ENCODE peak calls at places on chromosome 4, in four cellular contexts. One of them, this sample, is unnamed.

GRCh38 chr4:140154572-140154891 is 548 bp upstream of the MAML3 start:
- DNase-seq in activated CD8-positive, alpha-beta memory T cell treated with anti-CD3 and anti-CD28 coated beads, Interleukin-2, amount 10 ng/mL, durations not matched to agents 7 days and 5 days: no peak
- DNase-seq in stimulated activated CD8-positive, alpha-beta memory T cell treated with anti-CD3 and anti-CD28 coated beads, Interleukin-7, amount 100 ng/mL, for 4 hours: no peak
- DNase-seq in iris pigment epithelial cell: no peak
- DNase-seq in this sample: no peak

GRCh38 chr4:31455612-31456011 is 735.4 kb downstream of the PCDH7 start:
- DNase-seq in stimulated activated CD8-positive, alpha-beta memory T cell treated with anti-CD3 and anti-CD28 coated beads, Interleukin-7, amount 100 ng/mL, for 4 hours: no peak
- DNase-seq in iris pigment epithelial cell: no peak
- DNase-seq in activated CD8-positive, alpha-beta memory T cell treated with anti-CD3 and anti-CD28 coated beads, Interleukin-2, amount 10 ng/mL, durations not matched to agents 7 days and 5 days: no peak
- DNase-seq in this sample: no peak

GRCh38 chr4:77927991-77928925 is 65.6 kb downstream of the MRPL1 start:
- DNase-seq in activated CD8-positive, alpha-beta memory T cell treated with anti-CD3 and anti-CD28 coated beads, Interleukin-2, amount 10 ng/mL, durations not matched to agents 7 days and 5 days: no peak
- DNase-seq in iris pigment epithelial cell: peak; percentile 74
- DNase-seq in stimulated activated CD8-positive, alpha-beta memory T cell treated with anti-CD3 and anti-CD28 coated beads, Interleukin-7, amount 100 ng/mL, for 4 hours: no peak
- DNase-seq in this sample: no peak

GRCh38 chr4:25814323-25814722 is 48.5 kb downstream of the SEL1L3 start:
- DNase-seq in activated CD8-positive, alpha-beta memory T cell treated with anti-CD3 and anti-CD28 coated beads, Interleukin-2, amount 10 ng/mL, durations not matched to agents 7 days and 5 days: no peak
- DNase-seq in iris pigment epithelial cell: peak; percentile 70
- DNase-seq in stimulated activated CD8-positive, alpha-beta memory T cell treated with anti-CD3 and anti-CD28 coated beads, Interleukin-7, amount 100 ng/mL, for 4 hours: no peak
- DNase-seq in this sample: no peak

GRCh38 chr4:153759407-153760226 is at the start of gene RNF175:
- DNase-seq in iris pigment epithelial cell: no peak
- DNase-seq in stimulated activated CD8-positive, alpha-beta memory T cell treated with anti-CD3 and anti-CD28 coated beads, Interleukin-7, amount 100 ng/mL, for 4 hours: no peak
- DNase-seq in activated CD8-positive, alpha-beta memory T cell treated with anti-CD3 and anti-CD28 coated beads, Interleukin-2, amount 10 ng/mL, durations not matched to agents 7 days and 5 days: no peak
- DNase-seq in this sample: no peak

GRCh38 chr4:108360857-108361820 is 192.4 kb upstream of the LEF1 start:
- DNase-seq in iris pigment epithelial cell: peak; percentile 67
- DNase-seq in stimulated activated CD8-positive, alpha-beta memory T cell treated with anti-CD3 and anti-CD28 coated beads, Interleukin-7, amount 100 ng/mL, for 4 hours: no peak
- DNase-seq in activated CD8-positive, alpha-beta memory T cell treated with anti-CD3 and anti-CD28 coated beads, Interleukin-2, amount 10 ng/mL, durations not matched to agents 7 days and 5 days: no peak
- DNase-seq in this sample: peak; percentile 93

GRCh38 chr4:55458164-55458563 is 62.4 kb downstream of the TMEM165 start:
- DNase-seq in iris pigment epithelial cell: peak; percentile 62
- DNase-seq in stimulated activated CD8-positive, alpha-beta memory T cell treated with anti-CD3 and anti-CD28 coated beads, Interleukin-7, amount 100 ng/mL, for 4 hours: no peak
- DNase-seq in activated CD8-positive, alpha-beta memory T cell treated with anti-CD3 and anti-CD28 coated beads, Interleukin-2, amount 10 ng/mL, durations not matched to agents 7 days and 5 days: no peak
- DNase-seq in this sample: peak; percentile 33

GRCh38 chr4:185219551-185220344 is 10.3 kb downstream of the SNX25 start:
- DNase-seq in activated CD8-positive, alpha-beta memory T cell treated with anti-CD3 and anti-CD28 coated beads, Interleukin-2, amount 10 ng/mL, durations not matched to agents 7 days and 5 days: no peak
- DNase-seq in iris pigment epithelial cell: peak; percentile 75
- DNase-seq in stimulated activated CD8-positive, alpha-beta memory T cell treated with anti-CD3 and anti-CD28 coated beads, Interleukin-7, amount 100 ng/mL, for 4 hours: no peak
- DNase-seq in this sample: peak; percentile 91

GRCh38 chr4:23333946-23334878 is 555.6 kb downstream of the PPARGC1A start:
- DNase-seq in activated CD8-positive, alpha-beta memory T cell treated with anti-CD3 and anti-CD28 coated beads, Interleukin-2, amount 10 ng/mL, durations not matched to agents 7 days and 5 days: no peak
- DNase-seq in iris pigment epithelial cell: peak; percentile 61
- DNase-seq in stimulated activated CD8-positive, alpha-beta memory T cell treated with anti-CD3 and anti-CD28 coated beads, Interleukin-7, amount 100 ng/mL, for 4 hours: peak; percentile 1
- DNase-seq in this sample: peak; percentile 61

GRCh38 chr4:180253419-180253818 is 1989.8 kb upstream of the TENM3 start:
- DNase-seq in activated CD8-positive, alpha-beta memory T cell treated with anti-CD3 and anti-CD28 coated beads, Interleukin-2, amount 10 ng/mL, durations not matched to agents 7 days and 5 days: no peak
- DNase-seq in iris pigment epithelial cell: no peak
- DNase-seq in stimulated activated CD8-positive, alpha-beta memory T cell treated with anti-CD3 and anti-CD28 coated beads, Interleukin-7, amount 100 ng/mL, for 4 hours: no peak
- DNase-seq in this sample: no peak

GRCh38 chr4:22356996-22357596 is 158.8 kb downstream of the ADGRA3 start:
- DNase-seq in stimulated activated CD8-positive, alpha-beta memory T cell treated with anti-CD3 and anti-CD28 coated beads, Interleukin-7, amount 100 ng/mL, for 4 hours: no peak
- DNase-seq in iris pigment epithelial cell: peak; percentile 33
- DNase-seq in activated CD8-positive, alpha-beta memory T cell treated with anti-CD3 and anti-CD28 coated beads, Interleukin-2, amount 10 ng/mL, durations not matched to agents 7 days and 5 days: no peak
- DNase-seq in this sample: peak; percentile 15

GRCh38 chr4:74319506-74319905 is 11.2 kb downstream of the EPGN start:
- DNase-seq in stimulated activated CD8-positive, alpha-beta memory T cell treated with anti-CD3 and anti-CD28 coated beads, Interleukin-7, amount 100 ng/mL, for 4 hours: no peak
- DNase-seq in iris pigment epithelial cell: no peak
- DNase-seq in activated CD8-positive, alpha-beta memory T cell treated with anti-CD3 and anti-CD28 coated beads, Interleukin-2, amount 10 ng/mL, durations not matched to agents 7 days and 5 days: no peak
- DNase-seq in this sample: no peak

GRCh38 chr4:128854433-128854832 is 44.9 kb downstream of the JADE1 start:
- DNase-seq in activated CD8-positive, alpha-beta memory T cell treated with anti-CD3 and anti-CD28 coated beads, Interleukin-2, amount 10 ng/mL, durations not matched to agents 7 days and 5 days: peak; percentile 62
- DNase-seq in stimulated activated CD8-positive, alpha-beta memory T cell treated with anti-CD3 and anti-CD28 coated beads, Interleukin-7, amount 100 ng/mL, for 4 hours: no peak
- DNase-seq in iris pigment epithelial cell: peak; percentile 70
- DNase-seq in this sample: peak; percentile 80

GRCh38 chr4:89110986-89111832 is at the start of gene TIGD2:
- DNase-seq in stimulated activated CD8-positive, alpha-beta memory T cell treated with anti-CD3 and anti-CD28 coated beads, Interleukin-7, amount 100 ng/mL, for 4 hours: peak; percentile 68
- DNase-seq in activated CD8-positive, alpha-beta memory T cell treated with anti-CD3 and anti-CD28 coated beads, Interleukin-2, amount 10 ng/mL, durations not matched to agents 7 days and 5 days: peak; percentile 86
- DNase-seq in iris pigment epithelial cell: peak; percentile 88
- DNase-seq in this sample: peak; percentile 84

GRCh38 chr4:7719354-7720174 is 220.1 kb downstream of the AFAP1 start:
- DNase-seq in stimulated activated CD8-positive, alpha-beta memory T cell treated with anti-CD3 and anti-CD28 coated beads, Interleukin-7, amount 100 ng/mL, for 4 hours: peak; percentile 15
- DNase-seq in activated CD8-positive, alpha-beta memory T cell treated with anti-CD3 and anti-CD28 coated beads, Interleukin-2, amount 10 ng/mL, durations not matched to agents 7 days and 5 days: peak; percentile 68
- DNase-seq in iris pigment epithelial cell: peak; percentile 29
- DNase-seq in this sample: peak; percentile 16

GRCh38 chr4:102552781-102553180 is 51.6 kb downstream of the NFKB1 start:
- DNase-seq in activated CD8-positive, alpha-beta memory T cell treated with anti-CD3 and anti-CD28 coated beads, Interleukin-2, amount 10 ng/mL, durations not matched to agents 7 days and 5 days: no peak
- DNase-seq in iris pigment epithelial cell: peak; percentile 64
- DNase-seq in stimulated activated CD8-positive, alpha-beta memory T cell treated with anti-CD3 and anti-CD28 coated beads, Interleukin-7, amount 100 ng/mL, for 4 hours: no peak
- DNase-seq in this sample: no peak

GRCh38 chr4:76546282-76547166 is 111.5 kb downstream of the SHROOM3 start:
- DNase-seq in iris pigment epithelial cell: peak; percentile 94
- DNase-seq in stimulated activated CD8-positive, alpha-beta memory T cell treated with anti-CD3 and anti-CD28 coated beads, Interleukin-7, amount 100 ng/mL, for 4 hours: no peak
- DNase-seq in activated CD8-positive, alpha-beta memory T cell treated with anti-CD3 and anti-CD28 coated beads, Interleukin-2, amount 10 ng/mL, durations not matched to agents 7 days and 5 days: no peak
- DNase-seq in this sample: peak; percentile 93

GRCh38 chr4:183873389-183874185 is 31.5 kb upstream of the STOX2 start:
- DNase-seq in iris pigment epithelial cell: no peak
- DNase-seq in stimulated activated CD8-positive, alpha-beta memory T cell treated with anti-CD3 and anti-CD28 coated beads, Interleukin-7, amount 100 ng/mL, for 4 hours: no peak
- DNase-seq in activated CD8-positive, alpha-beta memory T cell treated with anti-CD3 and anti-CD28 coated beads, Interleukin-2, amount 10 ng/mL, durations not matched to agents 7 days and 5 days: no peak
- DNase-seq in this sample: no peak

GRCh38 chr4:54929459-54929858 is 195.9 kb downstream of the KDR start:
- DNase-seq in iris pigment epithelial cell: no peak
- DNase-seq in stimulated activated CD8-positive, alpha-beta memory T cell treated with anti-CD3 and anti-CD28 coated beads, Interleukin-7, amount 100 ng/mL, for 4 hours: no peak
- DNase-seq in activated CD8-positive, alpha-beta memory T cell treated with anti-CD3 and anti-CD28 coated beads, Interleukin-2, amount 10 ng/mL, durations not matched to agents 7 days and 5 days: no peak
- DNase-seq in this sample: peak; percentile 17

GRCh38 chr4:22417408-22417807 is 98.5 kb downstream of the ADGRA3 start:
- DNase-seq in iris pigment epithelial cell: peak; percentile 38
- DNase-seq in stimulated activated CD8-positive, alpha-beta memory T cell treated with anti-CD3 and anti-CD28 coated beads, Interleukin-7, amount 100 ng/mL, for 4 hours: no peak
- DNase-seq in activated CD8-positive, alpha-beta memory T cell treated with anti-CD3 and anti-CD28 coated beads, Interleukin-2, amount 10 ng/mL, durations not matched to agents 7 days and 5 days: no peak
- DNase-seq in this sample: no peak

GRCh38 chr4:139223682-139224317 is 46.8 kb upstream of the ELF2 start:
- DNase-seq in iris pigment epithelial cell: peak; percentile 79
- DNase-seq in stimulated activated CD8-positive, alpha-beta memory T cell treated with anti-CD3 and anti-CD28 coated beads, Interleukin-7, amount 100 ng/mL, for 4 hours: no peak
- DNase-seq in activated CD8-positive, alpha-beta memory T cell treated with anti-CD3 and anti-CD28 coated beads, Interleukin-2, amount 10 ng/mL, durations not matched to agents 7 days and 5 days: peak; percentile 43
- DNase-seq in this sample: peak; percentile 52

GRCh38 chr4:13992041-13992440 is 364.5 kb upstream of the BOD1L1 start:
- DNase-seq in activated CD8-positive, alpha-beta memory T cell treated with anti-CD3 and anti-CD28 coated beads, Interleukin-2, amount 10 ng/mL, durations not matched to agents 7 days and 5 days: no peak
- DNase-seq in iris pigment epithelial cell: no peak
- DNase-seq in stimulated activated CD8-positive, alpha-beta memory T cell treated with anti-CD3 and anti-CD28 coated beads, Interleukin-7, amount 100 ng/mL, for 4 hours: no peak
- DNase-seq in this sample: no peak

GRCh38 chr4:118284169-118284568 is 68.6 kb downstream of the PRSS12 start:
- DNase-seq in stimulated activated CD8-positive, alpha-beta memory T cell treated with anti-CD3 and anti-CD28 coated beads, Interleukin-7, amount 100 ng/mL, for 4 hours: no peak
- DNase-seq in iris pigment epithelial cell: no peak
- DNase-seq in activated CD8-positive, alpha-beta memory T cell treated with anti-CD3 and anti-CD28 coated beads, Interleukin-2, amount 10 ng/mL, durations not matched to agents 7 days and 5 days: no peak
- DNase-seq in this sample: no peak

GRCh38 chr4:104986306-104986705 is 160.4 kb upstream of the TET2 start:
- DNase-seq in activated CD8-positive, alpha-beta memory T cell treated with anti-CD3 and anti-CD28 coated beads, Interleukin-2, amount 10 ng/mL, durations not matched to agents 7 days and 5 days: no peak
- DNase-seq in iris pigment epithelial cell: no peak
- DNase-seq in stimulated activated CD8-positive, alpha-beta memory T cell treated with anti-CD3 and anti-CD28 coated beads, Interleukin-7, amount 100 ng/mL, for 4 hours: no peak
- DNase-seq in this sample: no peak

GRCh38 chr4:40197879-40198689 is 1.3 kb downstream of the RHOH start:
- DNase-seq in activated CD8-positive, alpha-beta memory T cell treated with anti-CD3 and anti-CD28 coated beads, Interleukin-2, amount 10 ng/mL, durations not matched to agents 7 days and 5 days: peak; percentile 56
- DNase-seq in iris pigment epithelial cell: no peak
- DNase-seq in stimulated activated CD8-positive, alpha-beta memory T cell treated with anti-CD3 and anti-CD28 coated beads, Interleukin-7, amount 100 ng/mL, for 4 hours: no peak
- DNase-seq in this sample: no peak

GRCh38 chr4:48247142-48247877 is 22.3 kb downstream of the TEC start:
- DNase-seq in iris pigment epithelial cell: peak; percentile 66
- DNase-seq in stimulated activated CD8-positive, alpha-beta memory T cell treated with anti-CD3 and anti-CD28 coated beads, Interleukin-7, amount 100 ng/mL, for 4 hours: no peak
- DNase-seq in activated CD8-positive, alpha-beta memory T cell treated with anti-CD3 and anti-CD28 coated beads, Interleukin-2, amount 10 ng/mL, durations not matched to agents 7 days and 5 days: no peak
- DNase-seq in this sample: no peak

GRCh38 chr4:17997129-17997528 is 24.4 kb downstream of the LCORL start:
- DNase-seq in activated CD8-positive, alpha-beta memory T cell treated with anti-CD3 and anti-CD28 coated beads, Interleukin-2, amount 10 ng/mL, durations not matched to agents 7 days and 5 days: no peak
- DNase-seq in stimulated activated CD8-positive, alpha-beta memory T cell treated with anti-CD3 and anti-CD28 coated beads, Interleukin-7, amount 100 ng/mL, for 4 hours: no peak
- DNase-seq in iris pigment epithelial cell: no peak
- DNase-seq in this sample: no peak

GRCh38 chr4:100519205-100519604 is 1.4 kb upstream of the EMCN start:
- DNase-seq in iris pigment epithelial cell: no peak
- DNase-seq in activated CD8-positive, alpha-beta memory T cell treated with anti-CD3 and anti-CD28 coated beads, Interleukin-2, amount 10 ng/mL, durations not matched to agents 7 days and 5 days: no peak
- DNase-seq in stimulated activated CD8-positive, alpha-beta memory T cell treated with anti-CD3 and anti-CD28 coated beads, Interleukin-7, amount 100 ng/mL, for 4 hours: no peak
- DNase-seq in this sample: no peak

GRCh38 chr4:155402941-155403340 is 26.2 kb upstream of the MAP9 start:
- DNase-seq in activated CD8-positive, alpha-beta memory T cell treated with anti-CD3 and anti-CD28 coated beads, Interleukin-2, amount 10 ng/mL, durations not matched to agents 7 days and 5 days: no peak
- DNase-seq in iris pigment epithelial cell: no peak
- DNase-seq in stimulated activated CD8-positive, alpha-beta memory T cell treated with anti-CD3 and anti-CD28 coated beads, Interleukin-7, amount 100 ng/mL, for 4 hours: no peak
- DNase-seq in this sample: no peak

GRCh38 chr4:26298198-26298950 is 22.4 kb upstream of the RBPJ start:
- DNase-seq in iris pigment epithelial cell: peak; percentile 77
- DNase-seq in activated CD8-positive, alpha-beta memory T cell treated with anti-CD3 and anti-CD28 coated beads, Interleukin-2, amount 10 ng/mL, durations not matched to agents 7 days and 5 days: no peak
- DNase-seq in stimulated activated CD8-positive, alpha-beta memory T cell treated with anti-CD3 and anti-CD28 coated beads, Interleukin-7, amount 100 ng/mL, for 4 hours: no peak
- DNase-seq in this sample: peak; percentile 77

GRCh38 chr4:75922588-75922987 is 18.2 kb downstream of the NAAA start:
- DNase-seq in activated CD8-positive, alpha-beta memory T cell treated with anti-CD3 and anti-CD28 coated beads, Interleukin-2, amount 10 ng/mL, durations not matched to agents 7 days and 5 days: no peak
- DNase-seq in iris pigment epithelial cell: no peak
- DNase-seq in stimulated activated CD8-positive, alpha-beta memory T cell treated with anti-CD3 and anti-CD28 coated beads, Interleukin-7, amount 100 ng/mL, for 4 hours: no peak
- DNase-seq in this sample: no peak

GRCh38 chr4:17103231-17103630 is 204.8 kb upstream of the LDB2 start:
- DNase-seq in iris pigment epithelial cell: peak; percentile 80
- DNase-seq in stimulated activated CD8-positive, alpha-beta memory T cell treated with anti-CD3 and anti-CD28 coated beads, Interleukin-7, amount 100 ng/mL, for 4 hours: no peak
- DNase-seq in activated CD8-positive, alpha-beta memory T cell treated with anti-CD3 and anti-CD28 coated beads, Interleukin-2, amount 10 ng/mL, durations not matched to agents 7 days and 5 days: no peak
- DNase-seq in this sample: peak; percentile 94

GRCh38 chr4:58760737-58761136 is 1650.6 kb upstream of the IGFBP7 start:
- DNase-seq in stimulated activated CD8-positive, alpha-beta memory T cell treated with anti-CD3 and anti-CD28 coated beads, Interleukin-7, amount 100 ng/mL, for 4 hours: no peak
- DNase-seq in activated CD8-positive, alpha-beta memory T cell treated with anti-CD3 and anti-CD28 coated beads, Interleukin-2, amount 10 ng/mL, durations not matched to agents 7 days and 5 days: no peak
- DNase-seq in iris pigment epithelial cell: no peak
- DNase-seq in this sample: no peak